ENCODE peak calls at places on chromosomes 2 and 18, in ten cellular contexts. E, D, H, F, U, X, S, C, M and W are unnamed samples.

GRCh38 chr2:206092297-206092696 is 6.3 kb upstream of the INO80D start:
- DNase-seq in E (no peak), D (no peak), H (no peak), F (no peak), U (no peak), X (no peak), S (no peak), C (no peak), M (no peak), W (no peak)

GRCh38 chr2:128559533-128560515 is 241.2 kb upstream of the HS6ST1 start:
- DNase-seq in E (no peak), D (no peak), H (no peak), F (no peak), U (no peak), X (no peak), S (no peak), C (no peak), M (no peak), W (no peak)

GRCh38 chr2:74384051-74384450 is 3.9 kb upstream of the DCTN1 start:
- DNase-seq in E (no peak), D (no peak), H (no peak), F (no peak), U (no peak), X (no peak), S (no peak), C (no peak), M (no peak), W (no peak)

GRCh38 chr2:217943379-217944321 is 59.1 kb downstream of the TNS1 start:
- DNase-seq in E (no peak), D (peak; percentile 74), H (no peak), F (no peak), U (peak; percentile 88), X (peak; percentile 71), S (no peak), C (peak; percentile 88), M (no peak), W (no peak)

GRCh38 chr2:162301151-162301804 is 17.2 kb downstream of the IFIH1 start:
- DNase-seq in E (no peak), D (peak; percentile 19), H (peak; percentile 37), F (no peak), U (no peak), X (peak; percentile 11), S (peak; percentile 69), C (no peak), M (peak; percentile 72), W (no peak)

GRCh38 chr2:30736461-30737325 is 70.6 kb downstream of the CAPN13 start:
- DNase-seq in E (no peak), D (no peak), H (no peak), F (peak; percentile 64), U (no peak), X (no peak), S (no peak), C (no peak), M (no peak), W (no peak)

GRCh38 chr2:64359892-64360657 is 93.9 kb upstream of the LGALSL start:
- DNase-seq in E (peak; percentile 88), D (peak; percentile 78), H (no peak), F (peak; percentile 87), U (peak; percentile 58), X (peak; percentile 82), S (peak; percentile 36), C (peak; percentile 93), M (peak; percentile 99), W (peak; percentile 98)

GRCh38 chr2:51953931-51954330 is 922.0 kb upstream of the NRXN1 start:
- DNase-seq in E (no peak), D (no peak), H (no peak), F (no peak), U (no peak), X (no peak), S (no peak), C (no peak), M (no peak), W (no peak)

GRCh38 chr18:26004827-26005226 is 85.6 kb downstream of the SS18 start:
- DNase-seq in E (no peak), D (no peak), H (no peak), F (no peak), U (no peak), X (no peak), S (no peak), C (no peak), M (no peak), W (no peak)

GRCh38 chr2:17483496-17483895 is 34.7 kb downstream of the RAD51AP2 start:
- DNase-seq in E (no peak), D (no peak), H (no peak), F (no peak), U (no peak), X (no peak), S (no peak), C (no peak), M (no peak), W (no peak)

GRCh38 chr2:179613701-179614100 is 247.7 kb downstream of the ZNF385B start:
- DNase-seq in E (no peak), D (no peak), H (no peak), F (no peak), U (no peak), X (no peak), S (no peak), C (no peak), M (no peak), W (peak; percentile 66)

GRCh38 chr2:10824191-10824590 is 11.6 kb upstream of the PDIA6 start:
- DNase-seq in E (no peak), D (no peak), H (no peak), F (no peak), U (no peak), X (no peak), S (no peak), C (no peak), M (no peak), W (no peak)

GRCh38 chr18:36672437-36673344 is 156.1 kb downstream of the TPGS2 start:
- DNase-seq in E (no peak), D (peak; percentile 86), H (no peak), F (no peak), U (no peak), X (no peak), S (peak; percentile 44), C (no peak), M (peak; percentile 25), W (peak; percentile 96)

GRCh38 chr2:1132328-1132964 is 181.8 kb downstream of the SNTG2 start:
- DNase-seq in E (no peak), D (no peak), H (no peak), F (no peak), U (no peak), X (no peak), S (no peak), C (no peak), M (no peak), W (no peak)

GRCh38 chr2:113136828-113137775 is 9.7 kb downstream of the IL1RN start:
- DNase-seq in E (no peak), D (peak; percentile 53), H (no peak), F (no peak), U (no peak), X (no peak), S (peak; percentile 54), C (peak; percentile 50), M (peak; percentile 74), W (no peak)
- H3K4me1 ChIP-seq in E (no peaks in the 10 kb centered on the region), D (no peaks in the 10 kb centered on the region), H (peaks cover 9% of the 10 kb centered on the region), F (peaks cover 12% of the 10 kb centered on the region), U (no peaks in the 10 kb centered on the region), X (peaks cover 4% of the 10 kb centered on the region), S (peaks cover 4% of the 10 kb centered on the region), C (no peaks in the 10 kb centered on the region), M (peaks cover 23% of the 10 kb centered on the region), W (peaks cover 20% of the 10 kb centered on the region)

DNA sequence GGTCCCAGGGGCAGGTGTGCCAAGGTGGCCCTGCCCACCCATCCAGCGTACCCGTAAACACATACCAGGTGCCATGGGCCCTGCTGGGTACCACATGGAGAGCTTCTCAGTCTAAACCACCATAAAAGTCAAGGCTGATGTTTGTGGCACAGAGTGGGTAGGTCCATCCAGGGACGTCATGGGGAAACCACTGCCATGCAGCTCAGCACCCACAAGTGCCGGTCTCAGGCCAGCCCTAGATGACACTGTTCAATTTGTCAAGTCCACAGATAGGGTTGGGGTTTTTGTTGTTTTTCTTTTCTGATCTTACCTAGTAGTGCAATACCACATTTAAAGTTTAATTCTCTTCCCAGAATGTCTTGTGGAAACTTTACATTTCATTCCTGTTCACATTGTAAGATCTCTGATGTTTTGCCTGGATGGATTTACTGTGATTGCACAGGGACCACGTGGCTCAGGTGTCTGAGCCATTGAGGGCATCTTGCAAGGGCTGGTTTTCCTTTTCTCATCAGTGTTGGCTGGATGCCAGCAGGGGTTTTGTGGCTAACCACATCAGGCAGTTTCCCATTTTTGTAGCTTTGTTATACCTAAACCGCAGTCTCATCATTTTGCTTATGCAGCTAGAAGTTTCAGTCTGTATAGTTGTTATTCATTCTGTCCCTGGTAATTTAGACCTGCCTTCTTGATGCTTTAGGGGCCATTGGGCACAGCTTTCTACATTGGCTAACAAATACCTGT is 64.7 kb downstream of the STK25 start:
- DNase-seq in E (no peak), D (no peak), H (peak; percentile 93), F (no peak), U (peak; percentile 27), X (no peak), S (peak; percentile 96), C (no peak), M (peak; percentile 62), W (peak; percentile 52)
- TF ChIP-seq CTCF in E (no peak), D (no peak), H (no peak), F (no peak), U (no peak), X (no peak), S (no peak), C (no peak), M (no peak), W (no peak)

GRCh38 chr18:49863769-49864615 is 50.7 kb upstream of the ACAA2 start:
- DNase-seq in E (no peak), D (no peak), H (no peak), F (no peak), U (no peak), X (no peak), S (no peak), C (no peak), M (no peak), W (no peak)

GRCh38 chr18:49869354-49869753 is 56.0 kb upstream of the ACAA2 start:
- DNase-seq in E (no peak), D (peak; percentile 52), H (no peak), F (no peak), U (no peak), X (no peak), S (no peak), C (no peak), M (no peak), W (no peak)

GRCh38 chr18:49862656-49863385 is 49.5 kb upstream of the ACAA2 start:
- DNase-seq in E (no peak), D (no peak), H (no peak), F (no peak), U (no peak), X (no peak), S (no peak), C (no peak), M (no peak), W (no peak)

GRCh38 chr18:49865401-49865800 is 52.1 kb upstream of the ACAA2 start:
- DNase-seq in E (no peak), D (peak; percentile 21), H (no peak), F (no peak), U (no peak), X (no peak), S (peak; percentile 79), C (no peak), M (no peak), W (no peak)

GRCh38 chr18:49866680-49867079 is 53.3 kb upstream of the ACAA2 start:
- DNase-seq in E (no peak), D (no peak), H (no peak), F (no peak), U (no peak), X (no peak), S (no peak), C (no peak), M (peak; percentile 13), W (no peak)
- H3K27ac ChIP-seq in E (no peak overlapping the region), D (no peak overlapping the region), H (no peak overlapping the region), F (no peak overlapping the region), U (no peak overlapping the region), X (no peak overlapping the region), S (no peak overlapping the region), C (no peak overlapping the region), M (no peak overlapping the region), W (no peak overlapping the region)

GRCh38 chr18:77118256-77119090 is 14.1 kb downstream of the MBP start:
- DNase-seq in E (no peak), D (no peak), H (no peak), F (no peak), U (no peak), X (no peak), S (no peak), C (no peak), M (no peak), W (no peak)
- H3K4me1 ChIP-seq in E (peaks cover 17% of the 10 kb centered on the region), D (peaks cover 3% of the 10 kb centered on the region), H (peaks cover 76% of the 10 kb centered on the region), F (peaks cover 39% of the 10 kb centered on the region), U (peaks cover 38% of the 10 kb centered on the region), X (peaks cover 25% of the 10 kb centered on the region), S (no peaks in the 10 kb centered on the region), C (peaks cover 20% of the 10 kb centered on the region), M (no peaks in the 10 kb centered on the region), W (peaks cover 28% of the 10 kb centered on the region)